ENCODE peak calls at places on chromosomes 3 and 15, in six cellular contexts. L is astrocyte of the spinal cord, M is coronary artery, C is fibroblast of lung, N is lower leg skin, A is astrocyte. E is an unnamed sample.
A peak's percentile ranks its signal among the peaks of the same experiment; 100 is the strongest.

GRCh38 chr3:151011427-151011826 is 38.9 kb upstream of the CLRN1 start:
- DNase-seq in L (peak; percentile 47), M (no peak), C (peak; percentile 79), N (no peak), A (peak; percentile 75), E (peak; percentile 32)

GRCh38 chr15:63896336-63897115 is 62.8 kb upstream of the HERC1 start:
- DNase-seq in L (peak; percentile 78), M (no peak), C (peak; percentile 80), N (peak; percentile 40), A (peak; percentile 73), E (peak; percentile 50)

GRCh38 chr15:101504866-101505609 is 15.5 kb upstream of the PCSK6 start:
- DNase-seq in L (no peak), M (no peak), C (no peak), N (no peak), A (no peak), E (no peak)

GRCh38 chr3:148149556-148149955 is 548.1 kb upstream of the AGTR1 start:
- DNase-seq in L (no peak), M (no peak), C (no peak), N (no peak), A (no peak), E (no peak)

GRCh38 chr15:55744026-55744655 is 1.2 kb upstream of the PRTG start:
- DNase-seq in L (no peak), M (no peak), C (no peak), N (no peak), A (no peak), E (no peak)

GRCh38 chr3:5192568-5193319 is 5.2 kb downstream of the EDEM1 start:
- DNase-seq in L (no peak), M (no peak), C (no peak), N (no peak), A (no peak), E (no peak)

GRCh38 chr3:50355829-50356552 is 3.3 kb downstream of the TMEM115 start:
- DNase-seq in L (no peak), M (no peak), C (no peak), N (no peak), A (no peak), E (no peak)

GRCh38 chr3:130839815-130840214 is 54.1 kb upstream of the ATP2C1 start:
- DNase-seq in L (no peak), M (no peak), C (no peak), N (no peak), A (no peak), E (no peak)

GRCh38 chr3:31081031-31081662 is 186.7 kb upstream of the GADL1 start:
- DNase-seq in L (no peak), M (no peak), C (no peak), N (no peak), A (no peak), E (no peak)

GRCh38 chr3:82165266-82165665 is 403.8 kb upstream of the GBE1 start:
- DNase-seq in L (no peak), M (no peak), C (no peak), N (no peak), A (no peak), E (no peak)

GRCh38 chr3:82163907-82164520 is 402.6 kb upstream of the GBE1 start:
- DNase-seq in L (peak; percentile 36), M (no peak), C (peak; percentile 13), N (no peak), A (no peak), E (peak; percentile 38)
- TF ChIP-seq CTCF in L (peak; percentile 40), M (no peak), C (peak; percentile 27), N (no peak), A (peak; percentile 36), E (peak; percentile 25)

GRCh38 chr3:32401541-32402052 is 9.9 kb downstream of the CMTM7 start:
- DNase-seq in L (peak; percentile 81), M (peak; percentile 85), C (peak; percentile 82), N (peak; percentile 47), A (peak; percentile 71), E (peak; percentile 87)

GRCh38 chr3:32403663-32404062 is 12.0 kb downstream of the CMTM7 start:
- DNase-seq in L (no peak), M (no peak), C (no peak), N (no peak), A (no peak), E (no peak)

GRCh38 chr3:32399030-32399620 is 7.5 kb downstream of the CMTM7 start:
- DNase-seq in L (peak; percentile 68), M (no peak), C (no peak), N (no peak), A (no peak), E (peak; percentile 81)

GRCh38 chr3:32398531-32398930 is 6.9 kb downstream of the CMTM7 start:
- DNase-seq in L (no peak), M (peak; percentile 63), C (no peak), N (no peak), A (no peak), E (no peak)

DNA sequence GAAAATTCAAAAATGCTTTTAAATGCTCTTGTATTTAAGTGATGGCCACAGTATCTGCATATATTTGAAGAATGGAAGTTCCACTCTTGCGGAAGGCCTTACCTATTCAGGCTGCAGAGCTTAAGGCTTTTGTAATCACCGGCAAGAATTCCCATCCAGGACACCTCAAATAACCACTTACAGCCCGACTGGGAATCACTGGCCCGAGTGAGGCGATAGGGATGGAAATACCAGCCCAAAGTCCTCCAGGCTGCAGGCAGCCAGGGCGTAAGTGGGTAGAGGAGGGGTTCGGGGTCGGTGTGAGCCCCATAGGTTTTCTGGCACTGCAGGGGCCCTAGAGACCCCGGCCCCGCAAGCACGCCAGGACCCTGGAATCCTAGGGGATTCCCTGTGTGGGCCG is 9.5 kb downstream of the CMTM7 start:
- DNase-seq in L (no peak), M (no peak), C (no peak), N (no peak), A (no peak), E (no peak)
- H3K4me3 ChIP-seq in L (peak overlapping the region; percentile 28), M (peak overlapping the region; percentile 69), C (peak overlapping the region; percentile 60), N (no peak overlapping the region), A (peak overlapping the region; percentile 50), E (peak overlapping the region; percentile 36)

GRCh38 chr15:77042245-77042644 is 28.7 kb downstream of the TSPAN3 start:
- DNase-seq in L (no peak), M (peak; percentile 54), C (no peak), N (no peak), A (no peak), E (no peak)

GRCh38 chr15:77044228-77045042 is 26.5 kb downstream of the TSPAN3 start:
- DNase-seq in L (no peak), M (no peak), C (no peak), N (no peak), A (no peak), E (peak; percentile 46)

GRCh38 chr15:77045985-77046384 is 24.9 kb downstream of the TSPAN3 start:
- DNase-seq in L (no peak), M (no peak), C (no peak), N (no peak), A (no peak), E (no peak)

GRCh38 chr15:77040673-77041072 is 30.2 kb downstream of the TSPAN3 start:
- DNase-seq in L (no peak), M (no peak), C (peak; percentile 48), N (no peak), A (peak; percentile 39), E (no peak)

DNA sequence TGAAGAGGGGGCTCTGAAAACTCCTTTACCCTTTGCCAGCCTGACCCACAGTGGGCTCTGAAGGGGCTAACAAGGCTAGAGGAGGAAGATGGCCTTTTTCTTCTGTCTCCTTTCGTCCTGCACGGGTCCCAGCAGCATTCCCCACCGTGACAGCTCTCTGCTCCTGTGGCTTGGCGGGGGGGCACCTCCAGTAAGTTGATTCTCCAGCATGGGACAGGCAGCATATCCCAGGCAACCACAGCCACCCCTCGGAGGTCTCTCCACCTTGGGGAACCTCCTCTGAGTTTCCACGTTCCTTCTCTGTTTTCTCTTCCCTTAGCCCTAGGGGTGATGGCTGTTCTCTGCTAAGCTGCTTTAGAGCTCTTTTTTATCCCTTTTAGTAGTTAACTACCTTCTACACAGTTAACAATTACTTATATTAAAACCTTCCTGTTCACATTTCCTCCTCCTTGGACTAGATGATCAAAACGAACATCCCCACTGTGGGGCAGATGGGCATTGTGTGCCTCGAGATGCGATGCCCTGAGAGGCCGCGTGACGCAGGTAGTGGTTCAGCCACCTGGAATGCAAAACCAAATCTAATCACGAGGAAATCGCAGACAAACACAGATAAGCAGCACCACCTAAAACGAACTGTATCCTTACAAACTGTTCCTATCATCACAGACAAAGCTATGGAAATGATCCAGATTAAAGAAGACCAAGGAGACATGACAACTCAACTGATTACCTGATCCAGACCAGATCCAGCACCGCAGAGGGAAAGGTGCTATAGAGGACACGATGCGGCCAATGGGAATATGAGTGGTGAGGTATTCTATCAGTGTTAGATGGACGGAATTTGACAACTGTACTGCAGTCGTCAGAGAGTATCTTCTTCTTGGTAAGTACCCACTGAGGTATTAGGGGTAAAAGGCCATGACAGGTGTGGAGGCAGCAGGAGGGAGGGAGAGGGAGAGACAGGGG is 27.7 kb downstream of the TSPAN3 start:
- DNase-seq in L (no peak), M (no peak), C (no peak), N (no peak), A (no peak), E (no peak)
- TF ChIP-seq CTCF in L (no peak), M (no peak), C (no peak), N (no peak), A (no peak), E (no peak)

GRCh38 chr3:38139652-38140051 is 1.2 kb downstream of the MYD88 start:
- DNase-seq in L (no peak), M (peak; percentile 62), C (no peak), N (no peak), A (no peak), E (no peak)
- H3K4me3 ChIP-seq in L (peak overlapping the region; percentile 76), M (peak overlapping the region; percentile 88), C (peak overlapping the region; percentile 80), N (no peak overlapping the region), A (peak overlapping the region; percentile 76), E (peak overlapping the region; percentile 83)

GRCh38 chr3:69249001-69249400 is 126.6 kb upstream of the LMOD3 start:
- DNase-seq in L (no peak), M (no peak), C (no peak), N (no peak), A (no peak), E (no peak)
- TF ChIP-seq CTCF in L (no peak), M (no peak), C (no peak), N (no peak), A (no peak), E (no peak)

GRCh38 chr15:73630030-73630429 is 3.2 kb downstream of the NPTN start:
- DNase-seq in L (no peak), M (no peak), C (no peak), N (no peak), A (no peak), E (no peak)
- H3K4me3 ChIP-seq in L (no peak overlapping the region), M (no peak overlapping the region), C (peak overlapping the region; percentile 79), N (no peak overlapping the region), A (no peak overlapping the region), E (no peak overlapping the region)

E was measured in fibroblast of pulmonary artery.